ENCODE peak calls at places on chromosomes 7 and 10, in six cellular contexts. E is AG10803; X is immature natural killer cell; A is NCI-H1930; H is GM12892; K is CD8-positive, alpha-beta memory T cell. P is an unnamed sample.

GRCh38 chr10:70324951-70325781 is 41.4 kb upstream of the NPFFR1 start:
- DNase-seq in K (no peak), X (no peak), H (no peak), A (no peak), E (no peak), P (no peak)

GRCh38 chr7:47088329-47089067 is 493.4 kb downstream of the TNS3 start:
- DNase-seq in K (peak), E (peak), A (peak), X (no peak), H (peak), P (peak)

GRCh38 chr10:32951111-32951510 is 6.9 kb downstream of the ITGB1 start:
- DNase-seq in A (no peak), E (no peak), H (no peak), K (no peak), X (no peak), P (no peak)

GRCh38 chr10:49167629-49168540 is 20.3 kb downstream of the TMEM273 start:
- DNase-seq in A (no peak), X (no peak), E (no peak), K (no peak), H (no peak), P (no peak)

GRCh38 chr7:33459340-33459751 is 330.0 kb downstream of the BBS9 start:
- DNase-seq in X (peak), E (peak), H (no peak), K (no peak), A (no peak), P (peak)

GRCh38 chr7:10579561-10579960 is 394.1 kb upstream of the PHF14 start:
- DNase-seq in X (no peak), H (no peak), E (no peak), K (no peak), A (no peak), P (no peak)

GRCh38 chr7:14761506-14762296 is 140.8 kb downstream of the DGKB start:
- DNase-seq in X (no peak), K (no peak), E (peak), H (no peak), A (peak), P (peak)

GRCh38 chr7:93013471-93014061 is 104.2 kb downstream of the SAMD9 start:
- DNase-seq in H (no peak), A (no peak), X (no peak), K (no peak), E (peak), P (no peak)

GRCh38 chr10:43409385-43410109 is 561 bp upstream of the HNRNPF start:
- DNase-seq in K (peak), X (peak), H (no peak), A (no peak), E (no peak), P (no peak)

GRCh38 chr10:70930251-70931000 is 42.1 kb upstream of the PCBD1 start:
- DNase-seq in A (no peak), H (no peak), X (no peak), K (no peak), E (no peak), P (no peak)

GRCh38 chr10:102546606-102547310 is 43.0 kb downstream of the SUFU start:
- DNase-seq in X (no peak), K (no peak), A (no peak), E (peak), H (no peak), P (peak)

GRCh38 chr7:33754933-33755928 is 150.1 kb upstream of the BMPER start:
- DNase-seq in X (no peak), H (no peak), A (peak), E (no peak), K (no peak), P (no peak)

GRCh38 chr10:23063387-23064287 is 31.7 kb upstream of the MSRB2 start:
- DNase-seq in X (no peak), E (peak), H (no peak), A (no peak), K (no peak), P (peak)

GRCh38 chr7:115679976-115680375 is 350.6 kb downstream of the TFEC start:
- DNase-seq in A (no peak), K (peak), E (peak), X (no peak), H (no peak), P (peak)

GRCh38 chr7:37433166-37433565 is 15.5 kb downstream of the ELMO1 start:
- DNase-seq in K (no peak), H (no peak), A (no peak), X (no peak), E (no peak), P (no peak)

GRCh38 chr7:147296986-147297385 is 1180.4 kb downstream of the CNTNAP2 start:
- DNase-seq in K (no peak), A (no peak), X (no peak), H (no peak), E (peak), P (no peak)

GRCh38 chr7:100674441-100675407 is 1.2 kb downstream of the GNB2 start:
- DNase-seq in H (peak), X (peak), K (peak), E (no peak), A (no peak), P (no peak)

GRCh38 chr7:149882264-149883048 is 8.7 kb downstream of the ATP6V0E2 start:
- DNase-seq in A (no peak), X (no peak), E (peak), K (no peak), H (peak), P (no peak)

GRCh38 chr10:98023024-98023423 is 7.4 kb downstream of the CRTAC1 start:
- DNase-seq in E (no peak), K (no peak), X (no peak), H (no peak), A (no peak), P (no peak)

GRCh38 chr10:4383683-4384082 is 442.3 kb upstream of the AKR1E2 start:
- DNase-seq in E (peak), H (no peak), A (no peak), X (no peak), K (no peak), P (peak)

GRCh38 chr7:87702326-87702725 is 74.1 kb downstream of the RUNDC3B start:
- DNase-seq in H (no peak), X (no peak), K (no peak), A (no peak), E (peak), P (no peak)

GRCh38 chr7:116315293-116315692 is 105.0 kb downstream of the TES start:
- DNase-seq in H (no peak), A (no peak), K (no peak), X (no peak), E (peak), P (peak)

GRCh38 chr7:11341285-11341944 is 367.7 kb downstream of the PHF14 start:
- DNase-seq in A (peak), H (no peak), E (peak), X (no peak), K (no peak), P (no peak)

GRCh38 chr7:70788276-70788675 is 343.7 kb upstream of the GALNT17 start:
- DNase-seq in H (no peak), A (no peak), X (no peak), E (no peak), K (peak), P (no peak)

GRCh38 chr7:28483112-28483511 is 70.8 kb downstream of the CREB5 start:
- DNase-seq in A (peak), H (no peak), X (no peak), E (peak), K (no peak), P (no peak)

GRCh38 chr10:99346247-99346646 is 17.1 kb downstream of the CNNM1 start:
- DNase-seq in H (no peak), E (peak), X (no peak), K (no peak), A (no peak), P (peak)

GRCh38 chr7:132279718-132280117 is 296.6 kb downstream of the PLXNA4 start:
- DNase-seq in X (no peak), K (no peak), A (no peak), E (no peak), H (no peak), P (no peak)

GRCh38 chr7:99380823-99381663 is 6.5 kb downstream of the ARPC1B start:
- DNase-seq in E (no peak), X (peak), K (peak), A (no peak), H (peak), P (no peak)

GRCh38 chr7:142754681-142755575 is 5.7 kb downstream of the PRSS1 start:
- DNase-seq in E (no peak), X (no peak), K (no peak), A (no peak), H (no peak), P (no peak)

P was measured in AG08395.